ENCODE peak calls at places on chromosomes 13 and 19, in ten cellular contexts. S, P, Z, M, X, F, U, Y, T and N are unnamed samples.

GRCh38 chr19:6925801-6926751 is 38.7 kb downstream of the ADGRE1 start:
- DNase-seq in Z (no peak), U (no peak), F (no peak), T (no peak), P (no peak), M (peak; percentile 6), X (no peak), S (no peak), Y (no peak), N (no peak)

GRCh38 chr13:101624210-101624922 is 171.9 kb downstream of the ITGBL1 start:
- DNase-seq in S (no peak), Z (no peak), F (no peak), P (peak; percentile 11), U (no peak), X (no peak), T (no peak), M (no peak), Y (no peak), N (no peak)

GRCh38 chr19:11905928-11906327 is 18.3 kb downstream of the ZNF69 start:
- DNase-seq in P (no peak), U (no peak), M (no peak), Y (no peak), S (no peak), T (no peak), Z (no peak), F (no peak), X (no peak), N (no peak)

GRCh38 chr13:51147732-51148131 is 36.7 kb upstream of the C13orf42 start:
- DNase-seq in P (no peak), M (no peak), X (no peak), F (no peak), T (no peak), Y (no peak), U (no peak), Z (no peak), S (no peak), N (no peak)

GRCh38 chr13:51328488-51328887 is 11.0 kb upstream of the SERPINE3 start:
- DNase-seq in U (no peak), F (no peak), Z (no peak), M (no peak), S (no peak), Y (no peak), P (no peak), X (no peak), T (no peak), N (no peak)

GRCh38 chr19:611506-611869 is 21.8 kb downstream of the HCN2 start:
- DNase-seq in S (no peak), P (peak; percentile 96), Z (no peak), F (no peak), U (no peak), M (no peak), T (no peak), X (no peak), Y (no peak), N (no peak)

GRCh38 chr13:49649244-49649962 is 21.1 kb downstream of the ARL11 start:
- DNase-seq in U (no peak), S (no peak), Z (no peak), X (no peak), P (peak; percentile 68), M (no peak), T (no peak), F (no peak), Y (no peak), N (no peak)

GRCh38 chr19:37855098-37855497 is 51.3 kb downstream of the WDR87 start:
- DNase-seq in U (peak; percentile 85), M (peak; percentile 9), F (no peak), P (peak; percentile 17), X (peak; percentile 37), T (no peak), S (peak; percentile 8), Y (no peak), Z (peak; percentile 11), N (peak; percentile 13)

GRCh38 chr19:37907735-37908066 is 693 bp downstream of the SIPA1L3 start:
- DNase-seq in S (no peak), M (no peak), X (no peak), P (no peak), F (no peak), Y (no peak), U (no peak), T (no peak), Z (no peak), N (no peak)

GRCh38 chr19:53782698-53783097 is 41.4 kb downstream of the NLRP12 start:
- DNase-seq in F (no peak), S (no peak), Y (no peak), P (no peak), U (no peak), Z (no peak), M (no peak), X (no peak), T (no peak), N (no peak)

GRCh38 chr13:66887088-66887487 is 343.0 kb downstream of the PCDH9 start:
- DNase-seq in Y (no peak), S (no peak), X (no peak), Z (no peak), U (no peak), T (no peak), M (no peak), F (no peak), P (peak; percentile 57), N (no peak)

GRCh38 chr13:48890386-48890785 is 85.3 kb upstream of the FNDC3A start:
- DNase-seq in Z (no peak), X (no peak), S (no peak), M (no peak), F (no peak), P (no peak), T (no peak), Y (no peak), U (no peak), N (no peak)

GRCh38 chr13:41916173-41916954 is 44.5 kb downstream of the VWA8 start:
- DNase-seq in U (no peak), F (no peak), Z (peak; percentile 19), P (peak; percentile 95), M (peak; percentile 10), T (no peak), S (no peak), X (peak; percentile 14), Y (no peak), N (no peak)

GRCh38 chr13:30446122-30446500 is 19.6 kb downstream of the HMGB1 start:
- DNase-seq in S (no peak), P (no peak), T (no peak), Y (no peak), M (no peak), X (no peak), Z (no peak), U (no peak), F (no peak), N (no peak)

GRCh38 chr19:48672994-48673393 is at the start of gene NTN5:
- DNase-seq in M (no peak), T (no peak), P (no peak), Z (no peak), S (no peak), U (no peak), X (no peak), F (no peak), Y (no peak), N (no peak)

GRCh38 chr13:21812192-21812626 is 141.3 kb downstream of the FGF9 start:
- DNase-seq in S (no peak), Y (no peak), U (no peak), Z (no peak), M (no peak), P (no peak), T (no peak), F (no peak), X (no peak), N (no peak)

GRCh38 chr19:41533691-41534090 is 42.3 kb upstream of the CEACAM21 start:
- DNase-seq in Z (no peak), X (no peak), S (no peak), Y (no peak), F (no peak), T (no peak), M (no peak), U (no peak), P (no peak), N (no peak)

DNA sequence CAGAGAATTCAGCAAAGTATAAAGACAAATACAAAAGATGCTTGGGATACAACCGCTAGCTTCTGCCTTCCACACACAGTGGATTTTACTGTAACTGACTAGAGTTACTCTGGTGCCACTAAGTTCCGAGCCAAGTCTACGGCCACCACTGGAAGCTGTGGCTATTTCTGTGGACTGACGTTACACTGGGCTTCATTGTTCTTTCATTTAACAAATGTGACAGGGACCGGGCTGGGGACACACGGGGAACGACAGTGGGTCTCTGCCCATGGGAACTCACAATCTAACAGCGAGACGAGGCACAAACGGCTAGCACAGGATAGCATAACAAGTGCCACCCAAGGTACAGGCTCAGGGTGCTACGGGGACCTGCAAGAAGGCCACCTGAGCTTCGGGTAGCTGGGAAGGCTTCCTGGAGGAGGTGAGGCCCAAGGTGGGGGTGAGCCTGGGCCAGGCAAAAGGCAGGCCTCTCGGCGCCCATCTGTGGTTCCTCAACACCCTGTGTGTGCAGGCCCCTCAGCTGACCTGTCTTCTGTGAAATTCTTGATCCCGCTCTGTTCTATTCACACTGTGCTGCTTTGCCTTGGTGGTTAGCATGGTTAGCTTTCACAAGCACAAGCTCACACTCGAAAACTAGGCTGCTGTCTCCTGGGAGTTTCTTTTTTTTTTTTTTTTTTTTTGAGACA is 10.3 kb upstream of the IL4I1 start:
- DNase-seq in F (no peak), M (no peak), S (no peak), Y (no peak), X (no peak), Z (no peak), U (no peak), T (no peak), P (no peak), N (no peak)
- TF ChIP-seq POLR2A in F (no peak), M (peak; percentile 38), S (no peak), Y (no peak), X (no peak), Z (no peak), U (no peak), T (no peak), P (no peak), N (no peak)

GRCh38 chr13:40439928-40440327 is 226.5 kb downstream of the FOXO1 start:
- DNase-seq in X (no peak), P (no peak), S (no peak), F (peak; percentile 42), U (no peak), T (peak; percentile 43), M (no peak), Y (no peak), Z (no peak), N (no peak)
- TF ChIP-seq POLR2A in X (no peak), P (no peak), S (no peak), F (no peak), U (no peak), T (no peak), M (no peak), Y (no peak), Z (no peak), N (no peak)

DNA sequence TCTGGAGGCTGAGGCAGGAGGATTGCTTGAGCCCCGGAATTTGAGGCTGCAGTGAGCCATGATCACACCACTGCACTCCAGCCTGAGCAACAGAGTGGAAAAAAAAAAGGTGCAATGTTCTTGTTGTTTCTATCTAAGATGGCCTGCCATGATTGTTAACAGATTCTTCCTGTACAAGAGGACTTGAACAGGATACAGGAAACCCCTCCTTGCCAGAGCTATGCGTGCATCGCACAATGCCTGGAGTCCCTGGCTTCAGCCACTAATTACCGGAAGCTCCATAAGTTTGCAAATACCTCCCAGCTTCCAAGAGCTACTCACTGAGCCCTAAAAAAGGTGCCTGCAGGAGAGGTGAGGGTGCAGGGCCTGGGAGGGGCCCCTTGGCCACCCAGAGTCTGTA is 13.1 kb upstream of the HIF3A start:
- DNase-seq in S (no peak), X (no peak), F (no peak), Y (no peak), M (no peak), U (no peak), P (no peak), Z (no peak), T (no peak), N (peak; percentile 65)
- TF ChIP-seq POLR2A in S (no peak), X (no peak), F (no peak), Y (no peak), M (no peak), U (no peak), P (no peak), Z (no peak), T (no peak), N (no peak)

GRCh38 chr19:19528721-19529490 is at the start of gene YJEFN3:
- DNase-seq in X (no peak), S (no peak), Y (no peak), P (peak; percentile 19), T (no peak), Z (no peak), U (no peak), F (no peak), M (no peak), N (no peak)
- TF ChIP-seq POLR2A in X (no peak), S (no peak), Y (no peak), P (no peak), T (no peak), Z (no peak), U (no peak), F (no peak), M (no peak), N (no peak)